ENCODE peak calls at places on chromosomes 6 and 20, in four cellular contexts. O is GM12865, L is cardiac fibroblast, D is testis. V is an unnamed sample.

GRCh38 chr20:33554914-33555420 is 65.1 kb downstream of the CBFA2T2 start:
- DNase-seq in O (peak; percentile 92), L (peak; percentile 97), D (no peak), V (peak; percentile 95)

GRCh38 chr20:37773260-37773825 is 79.5 kb downstream of the CTNNBL1 start:
- DNase-seq in O (no peak), L (no peak), D (no peak), V (no peak)

GRCh38 chr6:120230008-120230407 is 880.4 kb upstream of the MAN1A1 start:
- DNase-seq in O (no peak), L (no peak), D (no peak), V (peak; percentile 12)

GRCh38 chr6:132054525-132054924 is 103.4 kb upstream of the CCN2 start:
- DNase-seq in O (no peak), L (peak; percentile 87), D (no peak), V (peak; percentile 65)

GRCh38 chr6:160260283-160261119 is 1.9 kb upstream of the SLC22A2 start:
- DNase-seq in O (no peak), L (peak; percentile 34), D (no peak), V (peak; percentile 37)

GRCh38 chr6:131782764-131783163 is 25.1 kb upstream of the ENPP1 start:
- DNase-seq in O (no peak), L (no peak), D (no peak), V (peak; percentile 31)

GRCh38 chr6:33622456-33623431 is 1.6 kb downstream of the ITPR3 start:
- DNase-seq in O (peak; percentile 45), L (peak; percentile 46), D (no peak), V (peak; percentile 66)

GRCh38 chr6:75376347-75377024 is 91.9 kb upstream of the TMEM30A start:
- DNase-seq in O (no peak), L (peak; percentile 59), D (no peak), V (peak; percentile 14)

GRCh38 chr20:38184098-38184497 is 19.0 kb upstream of the TGM2 start:
- DNase-seq in O (no peak), L (no peak), D (no peak), V (peak; percentile 98)

GRCh38 chr20:11697646-11698045 is 220.0 kb upstream of the BTBD3 start:
- DNase-seq in O (no peak), L (no peak), D (no peak), V (no peak)

GRCh38 chr6:17281497-17282481 is 628 bp downstream of the RBM24 start:
- DNase-seq in O (no peak), L (peak; percentile 35), D (no peak), V (no peak)

GRCh38 chr6:36129889-36130671 is at the start of gene MAPK13:
- DNase-seq in O (no peak), L (peak; percentile 66), D (no peak), V (peak; percentile 58)

GRCh38 chr6:37546141-37546871 is 46.6 kb upstream of the CCDC167 start:
- DNase-seq in O (no peak), L (no peak), D (no peak), V (no peak)

GRCh38 chr6:143236151-143236788 is 175.6 kb downstream of the AIG1 start:
- DNase-seq in O (no peak), L (peak; percentile 8), D (no peak), V (peak; percentile 44)

GRCh38 chr20:38790210-38791053 is 15.1 kb upstream of the PPP1R16B start:
- DNase-seq in O (peak; percentile 72), L (peak; percentile 63), D (no peak), V (peak; percentile 69)

GRCh38 chr6:69584913-69585729 is 211.7 kb downstream of the LMBRD1 start:
- DNase-seq in O (peak; percentile 66), L (peak; percentile 3), D (no peak), V (no peak)

GRCh38 chr20:34472246-34472925 is 43.8 kb upstream of the DYNLRB1 start:
- DNase-seq in O (no peak), L (peak; percentile 57), D (no peak), V (peak; percentile 23)

GRCh38 chr6:118551063-118551672 is 3.1 kb downstream of the PLN start:
- DNase-seq in O (peak; percentile 47), L (peak; percentile 80), D (no peak), V (peak; percentile 56)

GRCh38 chr6:137283940-137284910 is 65.0 kb upstream of the IFNGR1 start:
- DNase-seq in O (peak; percentile 84), L (peak; percentile 16), D (no peak), V (peak; percentile 83)

GRCh38 chr20:57582432-57583288 is 21.8 kb downstream of the PCK1 start:
- DNase-seq in O (no peak), L (peak; percentile 34), D (peak; percentile 43), V (peak; percentile 61)

GRCh38 chr20:11740975-11741374 is 176.7 kb upstream of the BTBD3 start:
- DNase-seq in O (no peak), L (no peak), D (no peak), V (peak; percentile 29)

GRCh38 chr6:138817799-138818198 is 21.9 kb downstream of the ECT2L start:
- DNase-seq in O (peak; percentile 41), L (peak; percentile 84), D (no peak), V (peak; percentile 98)

GRCh38 chr6:118784641-118785164 is 109.2 kb upstream of the ASF1A start:
- DNase-seq in O (no peak), L (no peak), D (peak; percentile 94), V (peak; percentile 46)

GRCh38 chr6:54244430-54244829 is 63.8 kb upstream of the TINAG start:
- DNase-seq in O (peak; percentile 9), L (peak; percentile 52), D (no peak), V (peak; percentile 71)

GRCh38 chr6:158938220-158938619 is 61.8 kb downstream of the RSPH3 start:
- DNase-seq in O (no peak), L (no peak), D (no peak), V (no peak)

GRCh38 chr6:126094411-126094810 is 108.1 kb downstream of the TRMT11 start:
- DNase-seq in O (no peak), L (no peak), D (no peak), V (no peak)

GRCh38 chr20:13082366-13082765 is 73.6 kb downstream of the SPTLC3 start:
- DNase-seq in O (no peak), L (no peak), D (no peak), V (no peak)

GRCh38 chr20:44648579-44648978 is 2.9 kb downstream of the ADA start:
- DNase-seq in O (no peak), L (no peak), D (no peak), V (no peak)

GRCh38 chr20:40978761-40979160 is 49.9 kb upstream of the TOP1 start:
- DNase-seq in O (no peak), L (no peak), D (no peak), V (no peak)

GRCh38 chr6:93413190-93413589 is 6.2 kb downstream of the EPHA7 start:
- DNase-seq in O (no peak), L (no peak), D (no peak), V (no peak)

GRCh38 chr6:18362058-18362561 is 25.0 kb upstream of the RNF144B start:
- DNase-seq in O (no peak), L (peak; percentile 92), D (no peak), V (peak; percentile 48)

GRCh38 chr6:31728767-31729514 is at the start of gene DDAH2:
- DNase-seq in O (no peak), L (no peak), D (no peak), V (no peak)

GRCh38 chr6:2765896-2766766 is 938 bp downstream of the WRNIP1 start:
- DNase-seq in O (peak; percentile 64), L (peak; percentile 35), D (peak; percentile 68), V (peak; percentile 39)

GRCh38 chr6:29653452-29654038 is 3.3 kb upstream of the MOG start:
- DNase-seq in O (peak; percentile 87), L (peak; percentile 83), D (peak; percentile 73), V (peak; percentile 70)

GRCh38 chr6:137171053-137171374 is 2.4 kb downstream of the IL22RA2 start:
- DNase-seq in O (no peak), L (no peak), D (no peak), V (no peak)

GRCh38 chr6:73923899-73924485 is 228.0 kb downstream of the CD109 start:
- DNase-seq in O (no peak), L (peak; percentile 45), D (no peak), V (no peak)

GRCh38 chr20:29079769-29080690 is 2177.4 kb upstream of the DEFB115 start:
- DNase-seq in O (peak; percentile 85), L (peak; percentile 78), D (peak; percentile 88), V (no peak)

GRCh38 chr6:170403451-170403850 is 96.9 kb downstream of the FAM120B start:
- DNase-seq in O (no peak), L (peak; percentile 43), D (no peak), V (no peak)

GRCh38 chr6:168309997-168310396 is 9.6 kb downstream of the DACT2 start:
- DNase-seq in O (no peak), L (no peak), D (no peak), V (no peak)
- H3K4me3 ChIP-seq in O (no peak overlapping the region), L (no peak overlapping the region), D (no peak overlapping the region), V (no peak overlapping the region)

GRCh38 chr6:157615411-157615763 is 207.7 kb upstream of the SNX9 start:
- DNase-seq in O (no peak), L (no peak), D (no peak), V (peak; percentile 13)
- TF ChIP-seq CTCF in O (no peak), L (no peak), D (no peak), V (peak; percentile 32)

GRCh38 chr20:62466806-62467537 is 8.8 kb downstream of the GATA5 start:
- DNase-seq in O (no peak), L (no peak), D (no peak), V (no peak)
- H3K4me3 ChIP-seq in O (no peak overlapping the region), L (no peak overlapping the region), D (no peak overlapping the region), V (no peak overlapping the region)

DNA sequence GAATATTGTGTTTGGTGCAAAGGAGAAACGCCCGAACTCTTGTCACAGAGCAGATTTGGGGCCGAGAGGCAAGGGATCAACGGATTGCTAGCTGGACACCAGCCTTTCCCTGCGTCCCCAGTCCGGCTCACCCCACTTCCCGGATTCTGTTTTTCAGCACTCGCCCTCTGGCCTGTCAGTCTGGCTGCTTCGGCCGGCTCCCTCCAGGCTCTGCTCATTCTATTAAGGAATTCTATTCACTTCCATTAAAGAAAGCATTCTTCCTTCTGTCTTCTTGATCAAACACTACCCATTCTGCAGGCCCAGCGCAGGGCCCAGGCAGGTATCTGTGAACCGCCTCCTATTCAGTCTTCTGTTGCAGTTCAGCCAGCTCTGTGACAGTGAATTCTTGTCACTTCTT is 91.7 kb downstream of the RNF182 start:
- DNase-seq in O (no peak), L (no peak), D (no peak), V (no peak)
- TF ChIP-seq CTCF in O (no peak), L (no peak), D (no peak), V (no peak)

DNA sequence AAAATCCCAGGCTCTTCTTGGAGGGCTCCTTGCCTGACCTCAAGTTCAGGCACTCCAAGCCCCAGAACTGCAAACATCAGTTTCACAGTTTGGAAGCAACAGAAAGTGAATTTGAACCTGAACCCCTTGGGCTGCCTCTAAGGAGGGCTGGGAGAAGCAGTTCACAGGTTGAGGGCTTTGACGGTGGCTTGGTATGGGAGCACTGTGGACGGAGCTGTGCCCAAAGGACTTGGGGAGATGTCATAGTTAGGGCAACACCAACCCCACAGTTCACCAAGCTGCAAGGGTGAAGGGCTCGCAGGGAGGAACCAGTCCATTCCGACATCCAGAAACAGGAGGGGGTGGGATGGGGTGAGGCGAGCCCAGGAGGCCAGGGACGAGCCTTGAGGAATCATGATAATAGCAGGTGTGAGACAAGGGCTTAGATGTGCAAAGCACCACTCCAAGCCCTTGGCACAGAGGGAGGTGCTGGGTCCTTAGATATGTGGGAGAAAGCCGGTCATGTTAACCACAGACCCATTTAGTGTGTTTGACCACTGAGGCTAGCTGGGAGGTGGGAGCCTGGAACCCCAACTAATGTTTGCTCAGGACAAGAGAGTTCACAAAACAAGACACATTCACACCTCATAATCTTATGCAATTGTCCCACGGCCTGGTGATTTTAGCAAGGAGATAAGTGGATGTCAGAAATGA is 4.3 kb downstream of the CEBPB start:
- DNase-seq in O (no peak), L (peak; percentile 34), D (no peak), V (no peak)
- H3K4me3 ChIP-seq in O (no peak overlapping the region), L (peak overlapping the region; percentile 4), D (no peak overlapping the region), V (no peak overlapping the region)

GRCh38 chr20:25076731-25077609 is 5.0 kb downstream of the VSX1 start:
- DNase-seq in O (peak; percentile 41), L (peak; percentile 32), D (peak; percentile 43), V (peak; percentile 88)
- TF ChIP-seq CTCF in O (peak; percentile 18), L (peak; percentile 42), D (no peak), V (peak; percentile 57)

V was measured in PC-3.